ENCODE peak calls at places on chromosome 6, in four cellular contexts. Y is OCI-LY7, V is Right ventricle myocardium superior, N is right cardiac atrium. W is an unnamed sample.

GRCh38 chr6:117908246-117909107 is 1.4 kb downstream of the SLC35F1 start:
- DNase-seq in V (peak), Y (no peak), N (peak), W (no peak)

GRCh38 chr6:39430968-39431523 is 108.5 kb upstream of the KCNK16 start:
- DNase-seq in Y (no peak), N (peak), V (peak), W (peak)

GRCh38 chr6:139824864-139825263 is 450.4 kb upstream of the CITED2 start:
- DNase-seq in Y (no peak), V (no peak), N (no peak), W (no peak)

GRCh38 chr6:132400641-132401119 is 595 bp downstream of the MOXD1 start:
- DNase-seq in V (no peak), Y (no peak), N (peak), W (no peak)

GRCh38 chr6:150697515-150697914 is 97.8 kb downstream of the PLEKHG1 start:
- DNase-seq in V (peak), Y (no peak), N (no peak), W (peak)

GRCh38 chr6:157823523-157824370 is 701 bp downstream of the SNX9 start:
- DNase-seq in V (peak), Y (no peak), N (peak), W (peak)

GRCh38 chr6:158636778-158637177 is 7.8 kb downstream of the DYNLT1 start:
- DNase-seq in Y (no peak), N (no peak), V (no peak), W (no peak)

GRCh38 chr6:140567469-140567868 is 1193.0 kb upstream of the CITED2 start:
- DNase-seq in N (no peak), V (no peak), Y (no peak), W (no peak)

GRCh38 chr6:39166189-39166917 is 51.4 kb upstream of the SAYSD1 start:
- DNase-seq in N (peak), Y (peak), V (peak), W (peak)

GRCh38 chr6:56608332-56608731 is 34.4 kb downstream of the DST start:
- DNase-seq in V (no peak), N (no peak), Y (no peak), W (no peak)

GRCh38 chr6:169976301-169977081 is 225.1 kb downstream of the ERMARD start:
- DNase-seq in N (peak), V (peak), Y (no peak), W (no peak)

GRCh38 chr6:107679457-107679856 is 144.7 kb downstream of the SCML4 start:
- DNase-seq in N (no peak), V (no peak), Y (no peak), W (peak)

GRCh38 chr6:150199241-150199640 is 56.4 kb downstream of the PPP1R14C start:
- DNase-seq in Y (no peak), N (no peak), V (no peak), W (no peak)

GRCh38 chr6:30555428-30556005 is 772 bp downstream of the GNL1 start:
- DNase-seq in N (peak), Y (peak), V (peak), W (peak)

GRCh38 chr6:52407467-52407866 is 12.7 kb upstream of the EFHC1 start:
- DNase-seq in N (no peak), V (no peak), Y (peak), W (no peak)

GRCh38 chr6:119284861-119285521 is 64.6 kb downstream of the MAN1A1 start:
- DNase-seq in N (no peak), V (no peak), Y (peak), W (no peak)

GRCh38 chr6:16544006-16544405 is 217.3 kb downstream of the ATXN1 start:
- DNase-seq in N (peak), Y (no peak), V (peak), W (peak)

GRCh38 chr6:117463762-117464665 is 18.5 kb upstream of the DCBLD1 start:
- DNase-seq in V (no peak), N (no peak), Y (no peak), W (no peak)

GRCh38 chr6:53066059-53066406 is 829 bp downstream of the FBXO9 start:
- DNase-seq in V (peak), N (peak), Y (peak), W (peak)

GRCh38 chr6:129661478-129662405 is 48.2 kb downstream of the ARHGAP18 start:
- DNase-seq in N (no peak), Y (no peak), V (no peak), W (no peak)

GRCh38 chr6:57190140-57190539 is 18.0 kb downstream of the BAG2 start:
- DNase-seq in Y (peak), N (no peak), V (no peak), W (no peak)

GRCh38 chr6:106747139-106747538 is 117.8 kb downstream of the QRSL1 start:
- DNase-seq in Y (no peak), N (no peak), V (no peak), W (no peak)

GRCh38 chr6:144749263-144749662 is 464.1 kb downstream of the UTRN start:
- DNase-seq in N (no peak), V (no peak), Y (no peak), W (no peak)

GRCh38 chr6:167292301-167293087 is 1.4 kb downstream of the UNC93A start:
- DNase-seq in V (no peak), Y (no peak), N (no peak), W (no peak)

GRCh38 chr6:110950443-110950842 is 8.1 kb upstream of the GTF3C6 start:
- DNase-seq in V (no peak), N (no peak), Y (no peak), W (no peak)

GRCh38 chr6:158668707-158669103 is 18.9 kb downstream of the SYTL3 start:
- DNase-seq in V (no peak), Y (no peak), N (no peak), W (no peak)

GRCh38 chr6:27250955-27251671 is 3.6 kb downstream of the PRSS16 start:
- DNase-seq in Y (peak), V (peak), N (peak), W (no peak)